ENCODE peak calls at places on chromosomes 1 and 21, in five cellular contexts. A, O, R, F and L are unnamed samples. For H3K27me3 and H3K4me1, the result is how much of the 10 kb centered on the place peaks cover.

GRCh38 chr1:224178894-224179293 is 4.1 kb upstream of the DEGS1 start:
- DNase-seq in A (no peak), O (no peak), R (no peak), F (no peak), L (no peak)

GRCh38 chr1:198876371-198876871 is 237.6 kb downstream of the PTPRC start:
- DNase-seq in A (no peak), O (no peak), R (no peak), F (peak), L (peak)

GRCh38 chr1:37035014-37035686 is 835 bp upstream of the GRIK3 start:
- DNase-seq in A (no peak), O (no peak), R (no peak), F (peak), L (no peak)

GRCh38 chr1:186465956-186466355 is 5.0 kb upstream of the PDC start:
- DNase-seq in A (no peak), O (no peak), R (no peak), F (no peak), L (no peak)

GRCh38 chr1:88061106-88061829 is 622.8 kb upstream of the PKN2 start:
- DNase-seq in A (no peak), O (no peak), R (no peak), F (peak), L (peak)

GRCh38 chr1:16980473-16981268 is at the start of gene MFAP2:
- DNase-seq in A (no peak), O (peak), R (no peak), F (peak), L (no peak)

GRCh38 chr1:34029525-34029924 is 135.5 kb downstream of the CSMD2 start:
- DNase-seq in A (no peak), O (no peak), R (no peak), F (no peak), L (no peak)

GRCh38 chr1:49106438-49106837 is 329.7 kb upstream of the BEND5 start:
- DNase-seq in A (no peak), O (no peak), R (no peak), F (no peak), L (no peak)

GRCh38 chr1:93749894-93750301 is 68.3 kb upstream of the BCAR3 start:
- DNase-seq in A (no peak), O (no peak), R (no peak), F (peak), L (peak)

GRCh38 chr1:211951856-211952255 is 83.5 kb downstream of the INTS7 start:
- DNase-seq in A (no peak), O (no peak), R (no peak), F (no peak), L (peak)

GRCh38 chr21:25297117-25297516 is 310.2 kb downstream of the MRPL39 start:
- DNase-seq in A (no peak), O (no peak), R (no peak), F (no peak), L (no peak)

GRCh38 chr1:65056234-65056633 is 89.9 kb upstream of the JAK1 start:
- DNase-seq in A (no peak), O (no peak), R (no peak), F (no peak), L (no peak)

GRCh38 chr1:38870996-38871395 is 2.2 kb downstream of the MYCBP start:
- DNase-seq in A (no peak), O (no peak), R (no peak), F (no peak), L (no peak)

GRCh38 chr1:99965646-99966375 is 4.0 kb upstream of the SLC35A3 start:
- DNase-seq in A (no peak), O (no peak), R (no peak), F (no peak), L (no peak)

GRCh38 chr1:10189659-10190058 is 20.7 kb upstream of the KIF1B start:
- DNase-seq in A (no peak), O (no peak), R (no peak), F (no peak), L (no peak)

GRCh38 chr1:3717715-3718601 is 34.3 kb upstream of the CCDC27 start:
- DNase-seq in A (no peak), O (no peak), R (no peak), F (peak), L (no peak)

GRCh38 chr1:234515821-234516241 is 36.9 kb upstream of the TARBP1 start:
- DNase-seq in A (no peak), O (no peak), R (no peak), F (peak), L (no peak)

GRCh38 chr1:232982238-232982944 is 32.0 kb downstream of the NTPCR start:
- DNase-seq in A (no peak), O (no peak), R (no peak), F (no peak), L (no peak)

GRCh38 chr1:84174051-84174556 is 30.0 kb downstream of the PRKACB start:
- DNase-seq in A (no peak), O (no peak), R (no peak), F (peak), L (no peak)

GRCh38 chr1:37274491-37274890 is 199.9 kb upstream of the ZC3H12A start:
- DNase-seq in A (no peak), O (no peak), R (no peak), F (no peak), L (no peak)

GRCh38 chr1:90190523-90190922 is 195.6 kb downstream of the ZNF326 start:
- DNase-seq in A (no peak), O (no peak), R (no peak), F (no peak), L (no peak)

DNA sequence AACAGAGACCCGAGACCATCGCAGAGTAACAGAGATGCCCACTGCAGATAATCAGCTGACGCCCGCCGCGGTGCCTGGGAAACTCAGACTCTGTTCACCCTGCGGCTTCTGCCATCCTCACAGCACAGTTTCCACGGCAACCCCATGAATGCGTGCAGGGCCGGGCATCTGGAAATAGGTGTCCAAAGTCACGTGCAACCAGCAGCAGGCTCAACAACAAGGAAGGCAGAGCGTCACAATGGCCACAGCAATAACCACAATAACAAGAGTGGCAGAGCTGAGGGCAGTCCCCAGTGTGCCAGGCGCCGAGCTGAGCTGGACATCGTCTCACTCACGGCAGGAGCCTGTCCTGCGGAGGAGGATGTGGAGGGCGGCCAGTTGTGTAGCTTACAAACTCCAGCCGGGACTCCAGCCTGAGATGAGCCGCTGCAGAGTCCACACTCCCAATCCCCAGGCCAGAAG is 102.0 kb downstream of the CRYAA start:
- DNase-seq in A (no peak), O (no peak), R (no peak), F (no peak), L (no peak)
- H3K27me3 ChIP-seq in A (under half), O (under half), R (under half), F (under half), L (under half)

GRCh38 chr21:39661740-39662139 is 49.0 kb downstream of the B3GALT5 start:
- DNase-seq in A (no peak), O (no peak), R (no peak), F (no peak), L (no peak)
- H3K27ac ChIP-seq in A (no peak), O (no peak), R (no peak), F (no peak), L (no peak)

GRCh38 chr1:31926846-31927660 is 11.1 kb downstream of the PTP4A2 start:
- DNase-seq in A (no peak), O (no peak), R (no peak), F (no peak), L (no peak)
- H3K4me1 ChIP-seq in A (half or more), O (under half), R (half or more), F (under half), L (half or more)

GRCh38 chr1:47786301-47786700 is 210.9 kb downstream of the TRABD2B start:
- DNase-seq in A (no peak), O (no peak), R (no peak), F (no peak), L (no peak)
- H3K27me3 ChIP-seq in A (under half), O (under half), R (under half), F (under half), L (under half)

GRCh38 chr1:244140420-244140819 is 89.3 kb downstream of the ZBTB18 start:
- DNase-seq in A (no peak), O (no peak), R (no peak), F (no peak), L (no peak)

GRCh38 chr1:244137261-244137660 is 86.2 kb downstream of the ZBTB18 start:
- DNase-seq in A (no peak), O (no peak), R (no peak), F (no peak), L (no peak)

GRCh38 chr1:244138399-244138798 is 87.3 kb downstream of the ZBTB18 start:
- DNase-seq in A (no peak), O (no peak), R (no peak), F (no peak), L (no peak)

DNA sequence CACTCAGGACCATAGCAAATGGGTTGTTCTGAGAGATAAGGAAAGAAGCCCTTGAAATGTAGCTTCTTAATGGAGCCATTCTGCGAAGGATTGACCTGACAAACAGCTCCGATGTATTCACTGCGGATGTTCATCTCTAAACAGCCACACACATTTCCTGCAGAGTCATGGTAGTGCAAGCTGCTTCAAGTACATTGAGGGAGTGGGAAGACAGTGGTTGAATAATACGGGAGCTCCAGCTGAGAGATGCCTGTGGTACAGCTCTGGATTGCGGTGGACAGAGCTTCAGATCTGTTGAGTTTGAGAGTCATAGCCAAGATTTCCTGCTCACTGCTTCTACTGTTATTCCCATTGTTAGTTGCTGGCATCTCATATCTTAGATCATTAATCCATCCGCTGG is 86.6 kb downstream of the ZBTB18 start:
- DNase-seq in A (no peak), O (no peak), R (no peak), F (no peak), L (no peak)
- H3K27ac ChIP-seq in A (no peak), O (no peak), R (no peak), F (no peak), L (no peak)

GRCh38 chr1:101262060-101262459 is 25.2 kb downstream of the S1PR1 start:
- DNase-seq in A (no peak), O (no peak), R (no peak), F (no peak), L (no peak)

GRCh38 chr1:101264699-101265098 is 27.9 kb downstream of the S1PR1 start:
- DNase-seq in A (peak), O (no peak), R (no peak), F (no peak), L (no peak)

GRCh38 chr1:101260531-101260930 is 23.7 kb downstream of the S1PR1 start:
- DNase-seq in A (no peak), O (no peak), R (no peak), F (no peak), L (no peak)

GRCh38 chr1:101261629-101262028 is 24.8 kb downstream of the S1PR1 start:
- DNase-seq in A (no peak), O (no peak), R (no peak), F (no peak), L (no peak)

GRCh38 chr1:101262601-101263348 is 26.0 kb downstream of the S1PR1 start:
- DNase-seq in A (peak), O (no peak), R (no peak), F (peak), L (no peak)
- H3K4me1 ChIP-seq in A (under half), O (under half), R (under half), F (under half), L (under half)

GRCh38 chr1:111323231-111323630 is 32.6 kb downstream of the CHIA start:
- DNase-seq in A (no peak), O (no peak), R (no peak), F (peak), L (no peak)
- H3K27me3 ChIP-seq in A (under half), O (under half), R (under half), F (under half), L (under half)